ENCODE peak calls at places on chromosome 11, in five cellular contexts. One of them, this sample, is unnamed.

GRCh38 chr11:40491341-40491740 is 968.1 kb downstream of the LRRC4C start:
- DNase-seq in ovary: no peak
- DNase-seq in mesothelial cell of epicardium: no peak
- DNase-seq in heart right ventricle: no peak
- DNase-seq in IMR-90: no peak
- DNase-seq in this sample: no peak

GRCh38 chr11:130585545-130585944 is 137.1 kb downstream of the ADAMTS15 start:
- DNase-seq in ovary: no peak
- DNase-seq in mesothelial cell of epicardium: no peak
- DNase-seq in heart right ventricle: no peak
- DNase-seq in IMR-90: no peak
- DNase-seq in this sample: no peak

GRCh38 chr11:316891-317291 is 3.1 kb downstream of the IFITM1 start:
- DNase-seq in ovary: no peak
- DNase-seq in mesothelial cell of epicardium: no peak
- DNase-seq in heart right ventricle: no peak
- DNase-seq in IMR-90: no peak
- DNase-seq in this sample: no peak

GRCh38 chr11:131899954-131900580 is 529.7 kb downstream of the NTM start:
- DNase-seq in ovary: no peak
- DNase-seq in mesothelial cell of epicardium: no peak
- DNase-seq in heart right ventricle: no peak
- DNase-seq in IMR-90: no peak
- DNase-seq in this sample: no peak

GRCh38 chr11:111344032-111344431 is 35.0 kb downstream of the POU2AF1 start:
- DNase-seq in ovary: peak; percentile 38
- DNase-seq in mesothelial cell of epicardium: no peak
- DNase-seq in heart right ventricle: no peak
- DNase-seq in IMR-90: peak; percentile 79
- DNase-seq in this sample: no peak

GRCh38 chr11:129252621-129253020 is 60.5 kb upstream of the ARHGAP32 start:
- DNase-seq in ovary: no peak
- DNase-seq in mesothelial cell of epicardium: no peak
- DNase-seq in heart right ventricle: no peak
- DNase-seq in IMR-90: no peak
- DNase-seq in this sample: no peak

GRCh38 chr11:112238041-112238440 is 11.8 kb downstream of the PTS start:
- DNase-seq in ovary: no peak
- DNase-seq in mesothelial cell of epicardium: no peak
- DNase-seq in heart right ventricle: no peak
- DNase-seq in IMR-90: no peak
- DNase-seq in this sample: peak; percentile 82

GRCh38 chr11:48012051-48012391 is 31.7 kb downstream of the PTPRJ start:
- DNase-seq in ovary: no peak
- DNase-seq in mesothelial cell of epicardium: no peak
- DNase-seq in heart right ventricle: no peak
- DNase-seq in IMR-90: no peak
- DNase-seq in this sample: no peak

GRCh38 chr11:110711776-110712642 is at the start of gene ARHGAP20:
- DNase-seq in ovary: peak; percentile 72
- DNase-seq in mesothelial cell of epicardium: peak; percentile 73
- DNase-seq in heart right ventricle: peak; percentile 53
- DNase-seq in IMR-90: peak; percentile 71
- DNase-seq in this sample: no peak

GRCh38 chr11:95372097-95372656 is 141.2 kb upstream of the SESN3 start:
- DNase-seq in ovary: no peak
- DNase-seq in mesothelial cell of epicardium: no peak
- DNase-seq in heart right ventricle: no peak
- DNase-seq in IMR-90: no peak
- DNase-seq in this sample: no peak

GRCh38 chr11:62124186-62125113 is 639 bp downstream of the INCENP start:
- DNase-seq in ovary: peak; percentile 50
- DNase-seq in mesothelial cell of epicardium: no peak
- DNase-seq in heart right ventricle: peak; percentile 28
- DNase-seq in IMR-90: peak; percentile 52
- DNase-seq in this sample: peak; percentile 8

GRCh38 chr11:116927163-116927772 is 89.8 kb upstream of the APOA1 start:
- DNase-seq in ovary: no peak
- DNase-seq in mesothelial cell of epicardium: no peak
- DNase-seq in heart right ventricle: no peak
- DNase-seq in IMR-90: no peak
- DNase-seq in this sample: no peak

GRCh38 chr11:116053538-116053919 is 549.3 kb upstream of the CADM1 start:
- DNase-seq in ovary: no peak
- DNase-seq in mesothelial cell of epicardium: no peak
- DNase-seq in heart right ventricle: no peak
- DNase-seq in IMR-90: no peak
- DNase-seq in this sample: no peak

GRCh38 chr11:11318479-11318878 is 34.6 kb downstream of the CSNK2A3 start:
- DNase-seq in ovary: no peak
- DNase-seq in mesothelial cell of epicardium: no peak
- DNase-seq in heart right ventricle: no peak
- DNase-seq in IMR-90: no peak
- DNase-seq in this sample: no peak

DNA sequence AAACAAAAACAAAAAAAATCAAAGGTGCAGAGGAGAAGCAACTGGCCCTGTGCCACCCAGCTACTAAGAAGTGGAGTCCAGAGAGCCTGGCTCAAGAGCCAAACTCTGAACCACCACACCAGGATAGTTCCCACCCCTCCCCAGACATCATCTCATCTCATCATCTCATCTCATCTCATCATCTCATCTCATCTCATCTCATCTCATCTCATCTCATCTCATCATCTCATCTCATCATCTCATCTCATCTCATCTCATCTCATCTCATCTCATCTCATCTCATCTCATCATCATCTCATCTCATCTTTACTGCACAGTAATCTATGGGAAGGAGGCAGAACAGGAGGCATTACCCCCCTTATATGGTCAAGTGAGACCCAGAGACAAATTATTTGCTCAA is 8.3 kb downstream of the CHRNA10 start:
- DNase-seq in ovary: no peak
- DNase-seq in mesothelial cell of epicardium: no peak
- DNase-seq in heart right ventricle: no peak
- DNase-seq in IMR-90: no peak
- DNase-seq in this sample: no peak
- TF ChIP-seq CTCF in ovary: no peak
- TF ChIP-seq CTCF in mesothelial cell of epicardium: no peak
- TF ChIP-seq CTCF in heart right ventricle: no peak
- TF ChIP-seq CTCF in IMR-90: no peak
- TF ChIP-seq CTCF in this sample: no peak

GRCh38 chr11:3016861-3017260 is 24.7 kb upstream of the NAP1L4 start:
- DNase-seq in ovary: no peak
- DNase-seq in mesothelial cell of epicardium: no peak
- DNase-seq in heart right ventricle: no peak
- DNase-seq in IMR-90: no peak
- DNase-seq in this sample: no peak
- TF ChIP-seq CTCF in ovary: no peak
- TF ChIP-seq CTCF in mesothelial cell of epicardium: no peak
- TF ChIP-seq CTCF in heart right ventricle: no peak
- TF ChIP-seq CTCF in IMR-90: no peak
- TF ChIP-seq CTCF in this sample: no peak

DNA sequence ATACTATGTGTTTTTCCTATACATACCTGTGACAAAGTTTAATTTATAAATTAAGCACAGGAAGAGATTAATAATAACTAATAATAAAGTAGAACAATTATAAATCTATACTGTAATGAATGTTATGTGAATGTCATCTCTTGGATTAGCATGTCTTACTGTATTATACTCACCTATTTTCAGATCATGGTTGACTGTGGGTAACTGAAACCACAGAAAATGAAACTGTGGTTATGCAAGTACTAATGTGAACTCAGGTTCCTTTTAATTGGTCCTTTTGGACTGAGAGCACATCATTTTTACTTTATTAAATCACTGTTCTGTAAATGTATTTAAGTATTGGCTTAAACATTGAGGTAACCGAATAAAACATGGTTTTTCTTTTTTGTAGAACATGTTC is 108.8 kb downstream of the PPP6R3 start:
- DNase-seq in ovary: no peak
- DNase-seq in mesothelial cell of epicardium: no peak
- DNase-seq in heart right ventricle: no peak
- DNase-seq in IMR-90: no peak
- DNase-seq in this sample: no peak
- TF ChIP-seq CTCF in ovary: no peak
- TF ChIP-seq CTCF in mesothelial cell of epicardium: no peak
- TF ChIP-seq CTCF in heart right ventricle: no peak
- TF ChIP-seq CTCF in IMR-90: no peak
- TF ChIP-seq CTCF in this sample: no peak

GRCh38 chr11:20670932-20671403 is 1.6 kb downstream of the NELL1 start:
- DNase-seq in ovary: no peak
- DNase-seq in mesothelial cell of epicardium: no peak
- DNase-seq in heart right ventricle: no peak
- DNase-seq in IMR-90: no peak
- DNase-seq in this sample: no peak

GRCh38 chr11:20672575-20672974 is 3.2 kb downstream of the NELL1 start:
- DNase-seq in ovary: no peak
- DNase-seq in mesothelial cell of epicardium: no peak
- DNase-seq in heart right ventricle: no peak
- DNase-seq in IMR-90: no peak
- DNase-seq in this sample: no peak

GRCh38 chr11:20669833-20670684 is 673 bp downstream of the NELL1 start:
- DNase-seq in ovary: no peak
- DNase-seq in mesothelial cell of epicardium: no peak
- DNase-seq in heart right ventricle: no peak
- DNase-seq in IMR-90: no peak
- DNase-seq in this sample: no peak

GRCh38 chr11:20668844-20669832 is at the start of gene NELL1:
- DNase-seq in ovary: no peak
- DNase-seq in mesothelial cell of epicardium: peak; percentile 54
- DNase-seq in heart right ventricle: no peak
- DNase-seq in IMR-90: no peak
- DNase-seq in this sample: no peak

DNA sequence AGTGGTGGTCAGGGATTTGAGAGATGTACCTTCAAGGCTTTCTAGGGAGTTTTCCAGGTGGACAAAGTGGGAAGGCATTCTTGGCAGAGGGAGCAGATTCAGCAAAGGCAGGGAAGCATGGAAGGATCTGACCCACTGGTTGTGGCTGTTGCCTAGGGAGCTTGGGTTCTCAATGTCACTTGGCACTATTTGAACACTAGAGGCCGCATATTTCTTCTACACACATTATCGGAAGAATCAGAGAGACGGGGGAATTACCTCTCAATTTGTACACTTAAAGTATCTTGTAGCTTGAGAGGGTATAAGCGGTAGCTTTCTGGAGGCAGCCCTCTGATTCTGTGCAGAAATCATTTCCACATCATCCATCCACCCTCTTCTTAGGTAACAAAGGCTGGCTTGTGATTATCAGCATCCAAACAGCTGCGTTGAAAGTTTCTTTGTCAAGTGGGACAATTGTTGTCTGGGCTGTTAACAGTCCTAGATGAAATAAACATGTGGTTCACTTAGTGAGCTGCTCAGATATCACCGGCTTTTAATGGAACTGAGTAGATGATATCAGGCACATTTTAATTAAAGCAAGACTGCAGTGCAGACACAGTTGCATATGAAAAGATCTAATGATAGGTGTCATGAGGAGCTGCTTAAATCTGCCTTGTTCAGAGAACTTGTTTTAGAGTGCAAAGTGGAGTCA is 2.6 kb downstream of the NELL1 start:
- DNase-seq in ovary: no peak
- DNase-seq in mesothelial cell of epicardium: no peak
- DNase-seq in heart right ventricle: no peak
- DNase-seq in IMR-90: no peak
- DNase-seq in this sample: no peak
- TF ChIP-seq CTCF in ovary: no peak
- TF ChIP-seq CTCF in mesothelial cell of epicardium: no peak
- TF ChIP-seq CTCF in heart right ventricle: no peak
- TF ChIP-seq CTCF in IMR-90: no peak
- TF ChIP-seq CTCF in this sample: peak; percentile 65